ENCODE peak calls at places on chromosomes 1 and 21, in six cellular contexts. One of them, this sample, is unnamed.

GRCh38 chr1:22380024-22380785 is 71.4 kb upstream of the ZBTB40 start:
- DNase-seq in CD8-positive, alpha-beta T cell: no peak
- DNase-seq in heart left ventricle: no peak
- DNase-seq in ovary: no peak
- DNase-seq in GM12878: no peak
- DNase-seq in pancreas: no peak
- DNase-seq in this sample: no peak

GRCh38 chr1:30645807-30646206 is 77.6 kb downstream of the MATN1 start:
- DNase-seq in CD8-positive, alpha-beta T cell: no peak
- DNase-seq in heart left ventricle: no peak
- DNase-seq in ovary: no peak
- DNase-seq in GM12878: no peak
- DNase-seq in pancreas: no peak
- DNase-seq in this sample: no peak

GRCh38 chr1:75470448-75470847 is 140.5 kb downstream of the SLC44A5 start:
- DNase-seq in CD8-positive, alpha-beta T cell: no peak
- DNase-seq in heart left ventricle: no peak
- DNase-seq in ovary: no peak
- DNase-seq in GM12878: no peak
- DNase-seq in pancreas: no peak
- DNase-seq in this sample: no peak

GRCh38 chr1:213984387-213985180 is 3.2 kb upstream of the PROX1 start:
- DNase-seq in CD8-positive, alpha-beta T cell: no peak
- DNase-seq in heart left ventricle: no peak
- DNase-seq in ovary: no peak
- DNase-seq in GM12878: no peak
- DNase-seq in pancreas: no peak
- DNase-seq in this sample: no peak

GRCh38 chr1:61318319-61319125 is 236.2 kb downstream of the NFIA start:
- DNase-seq in CD8-positive, alpha-beta T cell: no peak
- DNase-seq in heart left ventricle: no peak
- DNase-seq in ovary: no peak
- DNase-seq in GM12878: peak
- DNase-seq in pancreas: no peak
- DNase-seq in this sample: peak

GRCh38 chr1:153919879-153920852 is 2.6 kb downstream of the GATAD2B start:
- DNase-seq in CD8-positive, alpha-beta T cell: peak
- DNase-seq in heart left ventricle: no peak
- DNase-seq in ovary: no peak
- DNase-seq in GM12878: no peak
- DNase-seq in pancreas: no peak
- DNase-seq in this sample: peak

GRCh38 chr1:59485949-59486348 is 189.1 kb downstream of the FGGY start:
- DNase-seq in CD8-positive, alpha-beta T cell: no peak
- DNase-seq in heart left ventricle: no peak
- DNase-seq in ovary: no peak
- DNase-seq in GM12878: no peak
- DNase-seq in pancreas: no peak
- DNase-seq in this sample: no peak

GRCh38 chr1:154791292-154792278 is 78.5 kb downstream of the KCNN3 start:
- DNase-seq in CD8-positive, alpha-beta T cell: peak
- DNase-seq in heart left ventricle: peak
- DNase-seq in ovary: no peak
- DNase-seq in GM12878: peak
- DNase-seq in pancreas: no peak
- DNase-seq in this sample: peak

GRCh38 chr1:154420172-154420571 is 15.0 kb downstream of the IL6R start:
- DNase-seq in CD8-positive, alpha-beta T cell: peak
- DNase-seq in heart left ventricle: peak
- DNase-seq in ovary: peak
- DNase-seq in GM12878: no peak
- DNase-seq in pancreas: peak
- DNase-seq in this sample: peak

GRCh38 chr1:205626216-205626615 is 5.6 kb downstream of the ELK4 start:
- DNase-seq in CD8-positive, alpha-beta T cell: no peak
- DNase-seq in heart left ventricle: no peak
- DNase-seq in ovary: no peak
- DNase-seq in GM12878: no peak
- DNase-seq in pancreas: no peak
- DNase-seq in this sample: peak

GRCh38 chr21:44783023-44783696 is 18.5 kb downstream of the UBE2G2 start:
- DNase-seq in CD8-positive, alpha-beta T cell: no peak
- DNase-seq in heart left ventricle: no peak
- DNase-seq in ovary: no peak
- DNase-seq in GM12878: no peak
- DNase-seq in pancreas: no peak
- DNase-seq in this sample: no peak

DNA sequence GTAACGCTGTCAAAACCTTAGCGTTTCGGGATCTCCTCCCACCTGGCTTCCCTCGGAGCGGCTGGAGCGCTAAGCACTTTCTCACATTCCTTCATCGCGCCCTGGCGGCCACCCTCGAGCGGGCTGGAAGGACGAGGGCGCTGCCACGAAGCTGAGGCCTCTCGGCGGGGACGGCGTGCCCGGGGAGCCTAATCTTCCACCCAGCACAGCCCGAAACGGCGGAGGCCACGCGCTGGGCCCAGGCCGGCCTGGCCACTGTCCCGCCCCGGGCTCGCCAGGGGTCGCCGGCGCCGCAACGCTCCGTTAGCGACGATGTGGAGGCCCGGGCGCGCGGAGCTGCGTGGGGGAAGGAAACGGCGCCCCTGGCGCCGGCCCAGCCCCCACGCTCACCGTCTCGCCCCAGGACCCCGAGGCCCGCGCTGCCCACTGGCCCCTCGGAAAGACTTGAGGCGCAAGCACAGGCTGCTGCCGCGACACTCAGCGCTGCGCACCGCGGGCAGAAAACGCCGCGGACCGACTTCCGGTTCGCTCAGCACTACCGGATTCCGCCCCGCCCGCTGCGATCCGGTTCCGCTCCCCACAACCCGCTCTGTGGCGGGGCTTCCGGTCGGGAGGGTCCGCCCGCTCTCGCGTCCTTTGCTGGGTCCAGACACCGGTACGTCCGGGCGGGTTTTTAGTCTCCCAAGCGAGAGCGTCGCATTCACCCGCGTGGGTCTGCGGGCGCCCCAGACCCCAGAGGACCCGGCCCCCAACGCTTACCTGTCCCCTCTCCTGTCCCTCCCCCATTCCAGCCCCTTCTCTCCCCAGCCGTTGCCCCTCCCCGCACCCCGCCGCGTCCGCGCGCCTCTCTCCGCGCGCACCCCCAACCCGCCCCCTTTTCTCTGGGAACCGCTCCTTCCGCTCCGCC is at the start of gene YBEY:
- DNase-seq in CD8-positive, alpha-beta T cell: peak
- DNase-seq in heart left ventricle: peak
- DNase-seq in ovary: peak
- DNase-seq in GM12878: peak
- DNase-seq in pancreas: peak
- DNase-seq in this sample: peak
- TF ChIP-seq CTCF in CD8-positive, alpha-beta T cell: peak
- TF ChIP-seq CTCF in heart left ventricle: peak
- TF ChIP-seq CTCF in ovary: peak
- TF ChIP-seq CTCF in GM12878: peak
- TF ChIP-seq CTCF in pancreas: no peak
- TF ChIP-seq CTCF in this sample: peak

GRCh38 chr1:226870026-226870322 is 442 bp upstream of the PSEN2 start:
- DNase-seq in CD8-positive, alpha-beta T cell: no peak
- DNase-seq in heart left ventricle: no peak
- DNase-seq in ovary: no peak
- DNase-seq in GM12878: no peak
- DNase-seq in pancreas: no peak
- DNase-seq in this sample: no peak
- H3K4me3 ChIP-seq in CD8-positive, alpha-beta T cell: peak
- H3K4me3 ChIP-seq in heart left ventricle: peak
- H3K4me3 ChIP-seq in ovary: peak
- H3K4me3 ChIP-seq in GM12878: peak
- H3K4me3 ChIP-seq in pancreas: peak
- H3K4me3 ChIP-seq in this sample: peak

GRCh38 chr1:66984491-66984890 is 59.7 kb downstream of the MIER1 start:
- DNase-seq in CD8-positive, alpha-beta T cell: no peak
- DNase-seq in heart left ventricle: no peak
- DNase-seq in ovary: no peak
- DNase-seq in GM12878: peak
- DNase-seq in pancreas: no peak
- DNase-seq in this sample: peak

GRCh38 chr1:66980745-66981367 is 56.1 kb downstream of the MIER1 start:
- DNase-seq in CD8-positive, alpha-beta T cell: no peak
- DNase-seq in heart left ventricle: no peak
- DNase-seq in ovary: no peak
- DNase-seq in GM12878: no peak
- DNase-seq in pancreas: no peak
- DNase-seq in this sample: no peak

GRCh38 chr1:66982561-66983285 is 57.9 kb downstream of the MIER1 start:
- DNase-seq in CD8-positive, alpha-beta T cell: no peak
- DNase-seq in heart left ventricle: no peak
- DNase-seq in ovary: no peak
- DNase-seq in GM12878: no peak
- DNase-seq in pancreas: no peak
- DNase-seq in this sample: no peak

GRCh38 chr1:66985835-66986234 is 61.0 kb downstream of the MIER1 start:
- DNase-seq in CD8-positive, alpha-beta T cell: no peak
- DNase-seq in heart left ventricle: no peak
- DNase-seq in ovary: no peak
- DNase-seq in GM12878: no peak
- DNase-seq in pancreas: no peak
- DNase-seq in this sample: no peak

GRCh38 chr1:66981679-66982078 is 56.9 kb downstream of the MIER1 start:
- DNase-seq in CD8-positive, alpha-beta T cell: peak
- DNase-seq in heart left ventricle: peak
- DNase-seq in ovary: peak
- DNase-seq in GM12878: no peak
- DNase-seq in pancreas: no peak
- DNase-seq in this sample: peak
- TF ChIP-seq CTCF in CD8-positive, alpha-beta T cell: no peak
- TF ChIP-seq CTCF in heart left ventricle: no peak
- TF ChIP-seq CTCF in ovary: no peak
- TF ChIP-seq CTCF in GM12878: no peak
- TF ChIP-seq CTCF in pancreas: no peak
- TF ChIP-seq CTCF in this sample: no peak

DNA sequence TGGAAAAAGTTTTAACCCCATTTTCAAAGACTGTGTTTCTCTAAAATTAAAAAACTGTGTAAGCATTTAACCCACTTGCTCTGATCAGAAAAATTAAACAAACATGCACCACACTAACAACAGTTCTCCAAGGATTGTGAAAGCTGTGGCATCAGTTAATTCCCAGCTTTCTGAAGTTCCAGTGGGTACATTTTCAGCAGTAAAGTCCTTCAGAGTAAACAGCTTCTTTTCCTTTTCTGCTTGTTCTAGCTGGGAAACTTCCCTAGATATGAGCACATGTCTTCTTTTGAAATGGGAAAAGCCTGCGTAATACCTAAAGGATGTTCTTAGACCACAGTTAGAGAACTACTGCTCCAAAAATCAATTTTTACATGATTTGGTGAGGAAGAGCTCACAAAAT is 11.1 kb downstream of the PRRX1 start:
- DNase-seq in CD8-positive, alpha-beta T cell: no peak
- DNase-seq in heart left ventricle: no peak
- DNase-seq in ovary: no peak
- DNase-seq in GM12878: no peak
- DNase-seq in pancreas: no peak
- DNase-seq in this sample: no peak
- H3K4me3 ChIP-seq in CD8-positive, alpha-beta T cell: no peak
- H3K4me3 ChIP-seq in heart left ventricle: no peak
- H3K4me3 ChIP-seq in ovary: no peak
- H3K4me3 ChIP-seq in GM12878: no peak
- H3K4me3 ChIP-seq in pancreas: no peak
- H3K4me3 ChIP-seq in this sample: no peak